ENCODE peak calls at places on chromosomes 11 and 22, in eight cellular contexts. One of them, this sample, is unnamed.

GRCh38 chr22:40654522-40655167 is 18.1 kb upstream of the MRTFA start:
- DNase-seq in pancreas: no peak
- DNase-seq in aorta: no peak
- DNase-seq in left lung: no peak
- DNase-seq in colonic mucosa: no peak
- DNase-seq in upper lobe of right lung: no peak
- DNase-seq in SJSA1: no peak
- DNase-seq in HepG2: no peak
- DNase-seq in this sample: peak; percentile 38

GRCh38 chr22:47997052-47997568 is 1234.7 kb downstream of the TBC1D22A start:
- DNase-seq in aorta: no peak
- DNase-seq in HepG2: no peak
- DNase-seq in pancreas: no peak
- DNase-seq in upper lobe of right lung: no peak
- DNase-seq in colonic mucosa: no peak
- DNase-seq in left lung: no peak
- DNase-seq in SJSA1: no peak
- DNase-seq in this sample: no peak

GRCh38 chr11:69284081-69284511 is 9.9 kb upstream of the MYEOV start:
- DNase-seq in aorta: no peak
- DNase-seq in upper lobe of right lung: no peak
- DNase-seq in colonic mucosa: no peak
- DNase-seq in HepG2: no peak
- DNase-seq in left lung: no peak
- DNase-seq in pancreas: no peak
- DNase-seq in SJSA1: no peak
- DNase-seq in this sample: no peak

GRCh38 chr22:43177479-43177878 is 9.5 kb downstream of the TTLL12 start:
- DNase-seq in SJSA1: no peak
- DNase-seq in colonic mucosa: no peak
- DNase-seq in aorta: peak; percentile 78
- DNase-seq in upper lobe of right lung: peak; percentile 70
- DNase-seq in HepG2: no peak
- DNase-seq in pancreas: peak; percentile 50
- DNase-seq in left lung: peak; percentile 66
- DNase-seq in this sample: no peak

GRCh38 chr11:122724520-122724919 is 69.0 kb downstream of the UBASH3B start:
- DNase-seq in colonic mucosa: no peak
- DNase-seq in HepG2: no peak
- DNase-seq in aorta: no peak
- DNase-seq in pancreas: no peak
- DNase-seq in upper lobe of right lung: no peak
- DNase-seq in left lung: no peak
- DNase-seq in SJSA1: peak; percentile 9
- DNase-seq in this sample: no peak

GRCh38 chr11:124322356-124322755 is 2.4 kb upstream of the OR8D2 start:
- DNase-seq in upper lobe of right lung: no peak
- DNase-seq in left lung: no peak
- DNase-seq in HepG2: no peak
- DNase-seq in pancreas: no peak
- DNase-seq in SJSA1: no peak
- DNase-seq in colonic mucosa: no peak
- DNase-seq in aorta: no peak
- DNase-seq in this sample: no peak

GRCh38 chr22:32444068-32444467 is 20.2 kb downstream of the BPIFC start:
- DNase-seq in HepG2: peak; percentile 37
- DNase-seq in aorta: no peak
- DNase-seq in pancreas: no peak
- DNase-seq in colonic mucosa: no peak
- DNase-seq in SJSA1: no peak
- DNase-seq in upper lobe of right lung: no peak
- DNase-seq in left lung: no peak
- DNase-seq in this sample: peak; percentile 4

GRCh38 chr22:45638834-45639746 is 32.5 kb upstream of the ATXN10 start:
- DNase-seq in colonic mucosa: peak; percentile 63
- DNase-seq in left lung: peak; percentile 86
- DNase-seq in pancreas: no peak
- DNase-seq in aorta: peak; percentile 84
- DNase-seq in SJSA1: peak; percentile 74
- DNase-seq in HepG2: peak; percentile 57
- DNase-seq in upper lobe of right lung: peak; percentile 84
- DNase-seq in this sample: no peak

GRCh38 chr11:95705485-95706124 is 84.0 kb downstream of the FAM76B start:
- DNase-seq in upper lobe of right lung: peak; percentile 87
- DNase-seq in SJSA1: peak; percentile 41
- DNase-seq in left lung: peak; percentile 85
- DNase-seq in aorta: peak; percentile 92
- DNase-seq in pancreas: peak; percentile 85
- DNase-seq in HepG2: peak; percentile 55
- DNase-seq in colonic mucosa: peak; percentile 91
- DNase-seq in this sample: peak; percentile 91

GRCh38 chr11:126284829-126285228 is 1.9 kb downstream of the TIRAP start:
- DNase-seq in SJSA1: peak; percentile 80
- DNase-seq in aorta: peak; percentile 87
- DNase-seq in HepG2: peak; percentile 61
- DNase-seq in colonic mucosa: peak; percentile 67
- DNase-seq in pancreas: no peak
- DNase-seq in upper lobe of right lung: no peak
- DNase-seq in left lung: no peak
- DNase-seq in this sample: no peak

GRCh38 chr11:130602700-130603584 is 154.5 kb downstream of the ADAMTS15 start:
- DNase-seq in SJSA1: no peak
- DNase-seq in HepG2: no peak
- DNase-seq in colonic mucosa: no peak
- DNase-seq in aorta: no peak
- DNase-seq in upper lobe of right lung: no peak
- DNase-seq in left lung: no peak
- DNase-seq in pancreas: no peak
- DNase-seq in this sample: no peak

DNA sequence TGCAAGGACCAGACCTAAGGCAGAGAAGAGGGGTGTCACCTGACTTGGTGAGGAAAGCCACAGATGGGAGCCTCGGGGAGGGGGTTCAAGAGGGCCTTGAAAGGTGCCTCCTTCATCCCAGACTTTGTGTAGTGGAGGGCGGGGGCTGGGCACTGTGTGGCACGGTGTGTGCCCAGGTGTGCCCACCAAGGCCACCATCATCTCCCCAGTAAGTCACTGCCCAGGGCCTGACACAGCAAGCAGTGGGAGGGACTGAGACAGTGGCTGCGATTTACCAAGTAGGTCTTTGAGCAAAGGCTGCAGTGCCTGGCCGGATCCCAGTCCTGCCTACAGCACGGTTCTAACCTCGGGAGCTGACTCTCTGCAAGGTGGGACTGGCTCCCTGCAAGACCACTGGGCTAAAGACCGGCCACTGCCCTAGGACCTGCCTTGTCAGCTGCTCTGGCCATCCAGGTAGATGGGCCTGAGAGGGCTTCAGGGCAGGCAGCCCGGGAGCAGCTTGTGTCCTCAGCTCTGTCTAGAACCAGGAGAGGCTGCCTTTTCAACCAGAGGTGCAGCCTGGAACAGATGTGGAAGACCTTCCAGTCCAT is 1.4 kb downstream of the OSM start:
- DNase-seq in upper lobe of right lung: no peak
- DNase-seq in pancreas: peak; percentile 50
- DNase-seq in HepG2: no peak
- DNase-seq in colonic mucosa: no peak
- DNase-seq in SJSA1: no peak
- DNase-seq in aorta: no peak
- DNase-seq in left lung: no peak
- DNase-seq in this sample: no peak
- H3K27ac ChIP-seq in upper lobe of right lung: peak overlapping the region; percentile 72
- H3K27ac ChIP-seq in pancreas: no peak overlapping the region
- H3K27ac ChIP-seq in HepG2: no peak overlapping the region
- H3K27ac ChIP-seq in colonic mucosa: peak overlapping the region; percentile 71
- H3K27ac ChIP-seq in SJSA1: no peak overlapping the region
- H3K27ac ChIP-seq in aorta: no peak overlapping the region
- H3K27ac ChIP-seq in left lung: no peak overlapping the region
- H3K27ac ChIP-seq in this sample: no peak overlapping the region

GRCh38 chr11:66318576-66318970 is 1.7 kb upstream of the CD248 start:
- DNase-seq in colonic mucosa: no peak
- DNase-seq in aorta: no peak
- DNase-seq in left lung: peak; percentile 22
- DNase-seq in upper lobe of right lung: no peak
- DNase-seq in SJSA1: no peak
- DNase-seq in pancreas: no peak
- DNase-seq in HepG2: no peak
- DNase-seq in this sample: no peak

GRCh38 chr11:66324626-66325025 is 7.8 kb upstream of the CD248 start:
- DNase-seq in SJSA1: peak; percentile 100
- DNase-seq in upper lobe of right lung: no peak
- DNase-seq in HepG2: no peak
- DNase-seq in aorta: no peak
- DNase-seq in pancreas: no peak
- DNase-seq in left lung: peak; percentile 57
- DNase-seq in colonic mucosa: no peak
- DNase-seq in this sample: no peak

GRCh38 chr11:66322732-66323427 is 6.0 kb upstream of the CD248 start:
- DNase-seq in pancreas: peak; percentile 37
- DNase-seq in aorta: no peak
- DNase-seq in upper lobe of right lung: no peak
- DNase-seq in left lung: peak; percentile 59
- DNase-seq in HepG2: no peak
- DNase-seq in colonic mucosa: no peak
- DNase-seq in SJSA1: no peak
- DNase-seq in this sample: no peak

GRCh38 chr11:66323684-66324083 is 6.8 kb upstream of the CD248 start:
- DNase-seq in SJSA1: no peak
- DNase-seq in colonic mucosa: no peak
- DNase-seq in upper lobe of right lung: no peak
- DNase-seq in HepG2: no peak
- DNase-seq in aorta: no peak
- DNase-seq in pancreas: peak; percentile 10
- DNase-seq in left lung: peak; percentile 3
- DNase-seq in this sample: no peak

DNA sequence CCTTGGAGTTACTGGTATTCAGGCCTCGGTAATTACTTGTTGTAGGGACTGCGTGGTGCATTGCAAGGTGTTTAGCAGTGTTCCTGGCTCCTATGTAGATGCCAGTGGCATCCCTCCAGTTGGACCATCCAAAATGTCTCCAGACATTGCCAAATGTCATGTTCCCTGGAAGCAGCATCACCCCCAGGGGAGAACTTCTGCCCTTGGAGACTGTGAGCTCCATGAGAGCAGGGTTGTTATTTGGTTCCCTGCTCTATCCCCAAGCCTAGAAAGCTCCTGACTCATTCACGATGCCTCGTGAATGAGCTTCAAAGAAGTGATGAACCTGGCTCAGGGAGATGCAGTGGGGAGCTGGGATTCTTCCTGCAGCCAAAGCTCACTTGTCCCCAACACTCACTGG is 4.8 kb upstream of the CD248 start:
- DNase-seq in aorta: no peak
- DNase-seq in upper lobe of right lung: no peak
- DNase-seq in pancreas: peak; percentile 2
- DNase-seq in left lung: no peak
- DNase-seq in SJSA1: no peak
- DNase-seq in colonic mucosa: no peak
- DNase-seq in HepG2: no peak
- DNase-seq in this sample: no peak
- H3K4me3 ChIP-seq in aorta: no peak overlapping the region
- H3K4me3 ChIP-seq in upper lobe of right lung: no peak overlapping the region
- H3K4me3 ChIP-seq in pancreas: no peak overlapping the region
- H3K4me3 ChIP-seq in left lung: no peak overlapping the region
- H3K4me3 ChIP-seq in SJSA1: no peak overlapping the region
- H3K4me3 ChIP-seq in colonic mucosa: no peak overlapping the region
- H3K4me3 ChIP-seq in HepG2: no peak overlapping the region
- H3K4me3 ChIP-seq in this sample: no peak overlapping the region

GRCh38 chr11:70399681-70400112 is 1.4 kb downstream of the CTTN start:
- DNase-seq in SJSA1: peak; percentile 99
- DNase-seq in upper lobe of right lung: peak; percentile 89
- DNase-seq in colonic mucosa: peak; percentile 79
- DNase-seq in aorta: peak; percentile 96
- DNase-seq in HepG2: peak; percentile 78
- DNase-seq in pancreas: peak; percentile 89
- DNase-seq in left lung: peak; percentile 93
- DNase-seq in this sample: peak; percentile 51

GRCh38 chr11:70400643-70401042 is 2.3 kb downstream of the CTTN start:
- DNase-seq in upper lobe of right lung: no peak
- DNase-seq in HepG2: no peak
- DNase-seq in aorta: no peak
- DNase-seq in left lung: no peak
- DNase-seq in SJSA1: no peak
- DNase-seq in pancreas: peak; percentile 21
- DNase-seq in colonic mucosa: no peak
- DNase-seq in this sample: no peak

GRCh38 chr11:70405679-70406395 is 7.5 kb downstream of the CTTN start:
- DNase-seq in SJSA1: no peak
- DNase-seq in HepG2: no peak
- DNase-seq in upper lobe of right lung: no peak
- DNase-seq in colonic mucosa: no peak
- DNase-seq in left lung: peak; percentile 2
- DNase-seq in aorta: no peak
- DNase-seq in pancreas: peak; percentile 30
- DNase-seq in this sample: no peak

GRCh38 chr11:70404244-70404643 is 5.9 kb downstream of the CTTN start:
- DNase-seq in aorta: no peak
- DNase-seq in colonic mucosa: no peak
- DNase-seq in left lung: no peak
- DNase-seq in pancreas: peak; percentile 21
- DNase-seq in HepG2: no peak
- DNase-seq in SJSA1: no peak
- DNase-seq in upper lobe of right lung: no peak
- DNase-seq in this sample: no peak

DNA sequence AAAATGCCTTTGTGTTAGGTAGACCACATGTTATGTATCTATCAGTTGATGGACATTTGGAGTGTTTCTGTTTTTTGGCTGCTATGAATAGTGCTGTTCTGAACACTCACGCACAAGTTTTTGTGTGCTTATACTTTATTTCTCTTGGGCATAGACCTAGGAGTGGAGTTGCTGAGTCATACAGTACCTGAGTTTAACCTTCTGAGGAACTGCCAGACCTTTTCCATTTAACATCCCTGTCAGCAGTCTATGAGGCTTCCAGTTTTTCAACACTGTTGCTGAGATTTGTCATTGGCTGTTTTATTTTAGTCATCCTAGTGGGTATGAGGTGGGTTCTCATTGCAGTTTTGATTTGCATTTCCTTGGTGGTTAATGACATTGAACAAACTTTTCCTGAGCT is 4.4 kb downstream of the CTTN start:
- DNase-seq in colonic mucosa: no peak
- DNase-seq in pancreas: no peak
- DNase-seq in SJSA1: no peak
- DNase-seq in left lung: no peak
- DNase-seq in upper lobe of right lung: no peak
- DNase-seq in HepG2: no peak
- DNase-seq in aorta: no peak
- DNase-seq in this sample: no peak
- H3K27ac ChIP-seq in colonic mucosa: no peak overlapping the region
- H3K27ac ChIP-seq in pancreas: no peak overlapping the region
- H3K27ac ChIP-seq in SJSA1: no peak overlapping the region
- H3K27ac ChIP-seq in left lung: no peak overlapping the region
- H3K27ac ChIP-seq in upper lobe of right lung: no peak overlapping the region
- H3K27ac ChIP-seq in HepG2: peak overlapping the region; percentile 0
- H3K27ac ChIP-seq in aorta: no peak overlapping the region
- H3K27ac ChIP-seq in this sample: no peak overlapping the region

DNA sequence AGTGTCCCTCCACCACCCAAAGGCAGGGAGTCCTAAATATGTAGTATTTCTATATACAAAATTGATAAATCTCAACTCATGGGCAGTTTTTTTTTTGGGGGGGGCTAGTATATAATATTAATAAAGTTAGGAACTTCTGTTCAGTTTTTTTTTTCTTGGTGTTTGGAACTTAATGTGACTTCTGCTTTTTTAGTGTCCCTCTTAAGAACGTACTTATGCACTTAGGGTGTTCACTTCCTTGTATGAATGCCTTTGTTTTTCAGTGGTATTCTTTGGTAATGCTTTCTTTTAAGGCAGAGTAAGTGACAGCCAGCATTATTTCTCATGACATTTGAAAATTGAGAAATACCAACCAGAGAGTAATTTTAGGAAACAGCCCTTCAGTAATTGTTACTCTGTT is 2.3 kb downstream of the GRK3 start:
- DNase-seq in SJSA1: no peak
- DNase-seq in left lung: no peak
- DNase-seq in upper lobe of right lung: no peak
- DNase-seq in aorta: no peak
- DNase-seq in colonic mucosa: no peak
- DNase-seq in HepG2: no peak
- DNase-seq in pancreas: no peak
- DNase-seq in this sample: no peak
- H3K4me3 ChIP-seq in SJSA1: no peak overlapping the region
- H3K4me3 ChIP-seq in left lung: peak overlapping the region; percentile 87
- H3K4me3 ChIP-seq in upper lobe of right lung: peak overlapping the region; percentile 75
- H3K4me3 ChIP-seq in aorta: no peak overlapping the region
- H3K4me3 ChIP-seq in colonic mucosa: no peak overlapping the region
- H3K4me3 ChIP-seq in HepG2: no peak overlapping the region
- H3K4me3 ChIP-seq in pancreas: peak overlapping the region; percentile 83
- H3K4me3 ChIP-seq in this sample: no peak overlapping the region